ENCODE peak calls at places on chromosomes 4 and X, in four cellular contexts. J is mammary epithelial cell, V is ovary, Y is SJSA1. F is an unnamed sample.

GRCh38 chr4:125991398-125991797 is 676.6 kb downstream of the FAT4 start:
- DNase-seq in J (no peak), Y (no peak), V (no peak), F (no peak)

GRCh38 chr4:152172146-152172545 is 363.7 kb downstream of the FBXW7 start:
- DNase-seq in V (no peak), J (no peak), Y (no peak), F (no peak)

GRCh38 chrX:136856527-136856926 is 24.0 kb downstream of the RBMX start:
- DNase-seq in J (no peak), Y (no peak), V (no peak), F (no peak)

GRCh38 chr4:107283587-107284559 is 247.8 kb upstream of the DKK2 start:
- DNase-seq in V (no peak), J (peak), Y (peak), F (no peak)

GRCh38 chr4:138542191-138542771 is 300.1 kb upstream of the SLC7A11 start:
- DNase-seq in V (no peak), Y (no peak), J (peak), F (no peak)

GRCh38 chr4:54929459-54929858 is 195.9 kb downstream of the KDR start:
- DNase-seq in V (no peak), J (no peak), Y (no peak), F (no peak)

GRCh38 chr4:173262363-173262762 is 71.8 kb downstream of the HMGB2 start:
- DNase-seq in Y (no peak), V (no peak), J (no peak), F (no peak)

GRCh38 chrX:81308086-81308852 is 106.4 kb downstream of the SH3BGRL start:
- DNase-seq in V (no peak), J (no peak), Y (no peak), F (no peak)

GRCh38 chr4:4941741-4942140 is 77.5 kb downstream of the CYTL1 start:
- DNase-seq in J (no peak), V (no peak), Y (no peak), F (no peak)

GRCh38 chr4:72631296-72631695 is 62.3 kb upstream of the ADAMTS3 start:
- DNase-seq in Y (no peak), V (peak), J (peak), F (no peak)

GRCh38 chrX:96752776-96753175 is 68.1 kb downstream of the DIAPH2 start:
- DNase-seq in V (no peak), J (no peak), Y (no peak), F (no peak)

GRCh38 chrX:129678176-129678880 is 23.6 kb upstream of the APLN start:
- DNase-seq in J (no peak), V (peak), Y (peak), F (peak)

GRCh38 chr4:47372561-47372960 is 90.9 kb downstream of the COMMD8 start:
- DNase-seq in V (no peak), J (no peak), Y (no peak), F (no peak)

GRCh38 chr4:184812651-184813181 is 13.1 kb downstream of the ACSL1 start:
- DNase-seq in Y (no peak), V (no peak), J (peak), F (no peak)

GRCh38 chr4:121449416-121449815 is 68.6 kb upstream of the QRFPR start:
- DNase-seq in Y (no peak), J (no peak), V (no peak), F (no peak)

GRCh38 chr4:60133414-60133813 is 1066.7 kb upstream of the ADGRL3 start:
- DNase-seq in J (no peak), V (no peak), Y (no peak), F (no peak)

GRCh38 chr4:82957045-82957444 is 53.6 kb downstream of the LIN54 start:
- DNase-seq in V (no peak), Y (no peak), J (peak), F (no peak)

GRCh38 chrX:72269671-72270251 is 7.3 kb downstream of the RPS4X start:
- DNase-seq in Y (peak), J (peak), V (no peak), F (no peak)

GRCh38 chrX:136656596-136656995 is 8.6 kb downstream of the CD40LG start:
- DNase-seq in J (no peak), Y (no peak), V (no peak), F (no peak)

GRCh38 chrX:100677616-100678181 is 33.7 kb downstream of the SRPX2 start:
- DNase-seq in J (peak), Y (no peak), V (no peak), F (no peak)

GRCh38 chrX:9539611-9540387 is 74.9 kb downstream of the TBL1X start:
- DNase-seq in Y (no peak), J (no peak), V (no peak), F (no peak)

GRCh38 chrX:2697741-2698294 is 6.7 kb downstream of the CD99 start:
- DNase-seq in V (no peak), J (no peak), Y (peak), F (no peak)

GRCh38 chr4:47071863-47072441 is 40.6 kb downstream of the GABRB1 start:
- DNase-seq in J (peak), V (no peak), Y (no peak), F (no peak)

GRCh38 chrX:120549483-120550452 is 11.0 kb downstream of the CUL4B start:
- DNase-seq in V (no peak), Y (peak), J (peak), F (no peak)

GRCh38 chr4:41120297-41121217 is 93.8 kb downstream of the APBB2 start:
- DNase-seq in Y (no peak), J (peak), V (peak), F (no peak)

GRCh38 chrX:108224727-108225455 is 133.3 kb downstream of the ATG4A start:
- DNase-seq in V (no peak), Y (no peak), J (no peak), F (no peak)

GRCh38 chr4:5804656-5805055 is 88.2 kb downstream of the CRMP1 start:
- DNase-seq in J (no peak), Y (no peak), V (no peak), F (no peak)

GRCh38 chr4:1245481-1246051 is 3.4 kb downstream of the CTBP1 start:
- DNase-seq in V (no peak), Y (no peak), J (no peak), F (no peak)

GRCh38 chr4:99612704-99613103 is 38.1 kb downstream of the MTTP start:
- DNase-seq in V (no peak), J (no peak), Y (no peak), F (no peak)

GRCh38 chr4:184267673-184268573 is 50.2 kb upstream of the ENPP6 start:
- DNase-seq in V (no peak), Y (peak), J (peak), F (no peak)

GRCh38 chrX:82163701-82164100 is 961.8 kb downstream of the SH3BGRL start:
- DNase-seq in J (no peak), Y (no peak), V (no peak), F (no peak)

GRCh38 chr4:183637461-183637860 is 21.5 kb downstream of the RWDD4 start:
- DNase-seq in V (no peak), J (peak), Y (no peak), F (no peak)

GRCh38 chr4:147247577-147247976 is 233.3 kb upstream of the EDNRA start:
- DNase-seq in Y (no peak), J (no peak), V (no peak), F (no peak)

GRCh38 chr4:24774452-24774851 is 20.9 kb upstream of the SOD3 start:
- DNase-seq in V (no peak), Y (no peak), J (peak), F (no peak)

GRCh38 chrX:68865300-68865699 is 36.5 kb downstream of the EFNB1 start:
- DNase-seq in Y (no peak), V (no peak), J (no peak), F (no peak)

GRCh38 chr4:147831452-147832192 is 99.7 kb downstream of the ARHGAP10 start:
- DNase-seq in V (no peak), J (peak), Y (peak), F (no peak)

GRCh38 chr4:157992038-157992706 is 180.7 kb downstream of the GASK1B start:
- DNase-seq in J (peak), Y (peak), V (no peak), F (no peak)

GRCh38 chr4:25874641-25875040 is 11.9 kb upstream of the SEL1L3 start:
- DNase-seq in Y (no peak), J (no peak), V (no peak), F (no peak)

GRCh38 chr4:145815027-145815612 is 123.5 kb downstream of the ZNF827 start:
- DNase-seq in Y (no peak), V (no peak), J (no peak), F (no peak)

GRCh38 chr4:51907001-51907669 is 64.2 kb downstream of the DCUN1D4 start:
- DNase-seq in J (no peak), Y (no peak), V (no peak), F (no peak)

GRCh38 chr4:51901363-51901762 is 58.4 kb downstream of the DCUN1D4 start:
- DNase-seq in Y (no peak), J (no peak), V (no peak), F (no peak)

GRCh38 chr4:51909236-51909703 is 66.3 kb downstream of the DCUN1D4 start:
- DNase-seq in V (no peak), J (no peak), Y (no peak), F (no peak)

GRCh38 chr4:51906167-51906647 is 63.3 kb downstream of the DCUN1D4 start:
- DNase-seq in V (no peak), J (no peak), Y (no peak), F (no peak)
- H3K27ac ChIP-seq in V (no peak), J (no peak), Y (no peak), F (no peak)

GRCh38 chr4:38279650-38280322 is 319.6 kb downstream of the PTTG2 start:
- DNase-seq in V (no peak), J (peak), Y (no peak), F (no peak)
- H3K27ac ChIP-seq in V (no peak), J (no peak), Y (no peak), F (no peak)

GRCh38 chrX:20980426-20980825 is 393.8 kb upstream of the CNKSR2 start:
- DNase-seq in V (no peak), Y (no peak), J (no peak), F (no peak)
- H3K27ac ChIP-seq in V (no peak), Y (no peak), J (no peak), F (no peak)

DNA sequence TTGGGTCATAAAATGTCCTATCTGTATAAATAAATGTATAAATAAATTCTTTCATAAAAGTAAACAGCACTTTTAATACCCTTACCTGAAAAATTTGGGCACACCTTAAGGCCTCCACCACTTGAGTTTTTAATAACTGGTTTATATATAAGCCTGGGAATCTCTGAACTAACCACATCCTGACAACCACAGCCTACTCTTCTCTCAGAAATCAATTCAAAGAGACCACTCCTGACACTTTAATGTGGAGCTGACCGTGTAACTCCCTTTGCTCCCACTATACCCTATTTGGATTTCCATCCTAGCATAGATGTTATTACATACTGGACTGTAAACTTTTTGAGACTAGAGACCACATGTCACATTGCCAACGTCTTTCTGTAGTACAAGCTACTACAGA is 3.5 kb downstream of the FBXL5 start:
- DNase-seq in J (no peak), Y (no peak), V (no peak), F (no peak)
- H3K27ac ChIP-seq in J (peak), Y (no peak), V (peak), F (peak)

GRCh38 chr4:61545902-61546498 is 345.9 kb downstream of the ADGRL3 start:
- DNase-seq in J (no peak), Y (no peak), V (no peak), F (no peak)
- H3K27ac ChIP-seq in J (no peak), Y (no peak), V (no peak), F (no peak)

GRCh38 chrX:78327370-78328048 is at the start of gene CYSLTR1:
- DNase-seq in Y (no peak), J (no peak), V (no peak), F (no peak)
- H3K27ac ChIP-seq in Y (no peak), J (no peak), V (no peak), F (no peak)

GRCh38 chr4:6839579-6839978 is 57.1 kb downstream of the KIAA0232 start:
- DNase-seq in J (no peak), V (no peak), Y (no peak), F (no peak)
- H3K27ac ChIP-seq in J (no peak), V (no peak), Y (no peak), F (no peak)

GRCh38 chr4:92234393-92235176 is 69.2 kb upstream of the GRID2 start:
- DNase-seq in J (peak), V (no peak), Y (peak), F (no peak)

GRCh38 chr4:92236907-92237306 is 66.9 kb upstream of the GRID2 start:
- DNase-seq in V (no peak), Y (no peak), J (peak), F (no peak)

GRCh38 chr4:92237559-92237958 is 66.2 kb upstream of the GRID2 start:
- DNase-seq in J (no peak), V (no peak), Y (no peak), F (no peak)

GRCh38 chr4:92232566-92232965 is 71.2 kb upstream of the GRID2 start:
- DNase-seq in V (no peak), Y (no peak), J (peak), F (no peak)

GRCh38 chr4:92235741-92236140 is 68.0 kb upstream of the GRID2 start:
- DNase-seq in J (no peak), Y (no peak), V (no peak), F (no peak)
- H3K27ac ChIP-seq in J (peak), Y (no peak), V (no peak), F (no peak)

GRCh38 chrX:134459683-134460004 is 321 bp upstream of the HPRT1 start:
- DNase-seq in Y (no peak), J (no peak), V (no peak), F (no peak)
- H3K27ac ChIP-seq in Y (no peak), J (peak), V (no peak), F (no peak)

F was measured in caudate nucleus.